ENCODE peak calls at places on chromosomes 12 and 14, in four cellular contexts. One of them, this sample, is unnamed.
A peak's percentile ranks its signal among the peaks of the same experiment; 100 is the strongest.

GRCh38 chr14:23365353-23366162 is 586 bp upstream of the EFS start:
- DNase-seq in AG09309: no peak
- DNase-seq in Peyer's patch: no peak
- DNase-seq in tibial artery: no peak
- DNase-seq in this sample: no peak

GRCh38 chr14:74324945-74325361 is 22.2 kb upstream of the ABCD4 start:
- DNase-seq in Peyer's patch: no peak
- DNase-seq in tibial artery: no peak
- DNase-seq in AG09309: no peak
- DNase-seq in this sample: no peak

GRCh38 chr12:13950502-13950901 is 30.9 kb downstream of the GRIN2B start:
- DNase-seq in tibial artery: no peak
- DNase-seq in AG09309: no peak
- DNase-seq in Peyer's patch: no peak
- DNase-seq in this sample: no peak

GRCh38 chr12:66963901-66964300 is 285.0 kb upstream of the GRIP1 start:
- DNase-seq in tibial artery: no peak
- DNase-seq in AG09309: no peak
- DNase-seq in Peyer's patch: no peak
- DNase-seq in this sample: no peak

GRCh38 chr14:99117671-99118045 is 154.3 kb downstream of the BCL11B start:
- DNase-seq in tibial artery: no peak
- DNase-seq in AG09309: no peak
- DNase-seq in Peyer's patch: no peak
- DNase-seq in this sample: no peak

GRCh38 chr12:54017845-54018607 is 9.2 kb downstream of the HOXC8 start:
- DNase-seq in Peyer's patch: peak; percentile 75
- DNase-seq in tibial artery: peak; percentile 92
- DNase-seq in AG09309: peak; percentile 68
- DNase-seq in this sample: no peak

GRCh38 chr14:35042632-35043031 is 3.4 kb upstream of the FAM177A1 start:
- DNase-seq in tibial artery: no peak
- DNase-seq in AG09309: no peak
- DNase-seq in Peyer's patch: no peak
- DNase-seq in this sample: no peak

GRCh38 chr14:67265131-67265530 is 23.9 kb downstream of the PALS1 start:
- DNase-seq in tibial artery: no peak
- DNase-seq in Peyer's patch: no peak
- DNase-seq in AG09309: no peak
- DNase-seq in this sample: no peak

GRCh38 chr12:89346741-89347324 is 5.5 kb downstream of the DUSP6 start:
- DNase-seq in Peyer's patch: no peak
- DNase-seq in AG09309: no peak
- DNase-seq in tibial artery: peak; percentile 44
- DNase-seq in this sample: no peak

GRCh38 chr14:22560638-22561365 is 28.2 kb downstream of the DAD1 start:
- DNase-seq in tibial artery: no peak
- DNase-seq in AG09309: no peak
- DNase-seq in Peyer's patch: no peak
- DNase-seq in this sample: no peak

GRCh38 chr14:100610511-100611217 is 23.4 kb upstream of the BEGAIN start:
- DNase-seq in tibial artery: no peak
- DNase-seq in AG09309: no peak
- DNase-seq in Peyer's patch: peak; percentile 48
- DNase-seq in this sample: no peak

GRCh38 chr14:99552572-99553216 is 51.3 kb downstream of the CCDC85C start:
- DNase-seq in tibial artery: no peak
- DNase-seq in AG09309: no peak
- DNase-seq in Peyer's patch: peak; percentile 95
- DNase-seq in this sample: no peak

GRCh38 chr12:118714500-118714899 is 266.8 kb upstream of the SRRM4 start:
- DNase-seq in tibial artery: no peak
- DNase-seq in AG09309: no peak
- DNase-seq in Peyer's patch: no peak
- DNase-seq in this sample: no peak

GRCh38 chr12:65824314-65824563 is at the start of gene HMGA2:
- DNase-seq in Peyer's patch: no peak
- DNase-seq in tibial artery: peak; percentile 27
- DNase-seq in AG09309: peak; percentile 50
- DNase-seq in this sample: peak; percentile 44

GRCh38 chr14:50853891-50854290 is 18.0 kb upstream of the ABHD12B start:
- DNase-seq in Peyer's patch: no peak
- DNase-seq in tibial artery: no peak
- DNase-seq in AG09309: no peak
- DNase-seq in this sample: no peak

GRCh38 chr12:55748230-55748993 is 5.5 kb downstream of the GDF11 start:
- DNase-seq in Peyer's patch: no peak
- DNase-seq in tibial artery: no peak
- DNase-seq in AG09309: no peak
- DNase-seq in this sample: no peak

GRCh38 chr12:71029302-71029701 is 108.8 kb upstream of the PTPRR start:
- DNase-seq in tibial artery: no peak
- DNase-seq in Peyer's patch: no peak
- DNase-seq in AG09309: no peak
- DNase-seq in this sample: no peak

GRCh38 chr14:62117718-62118164 is 355.5 kb downstream of the SNAPC1 start:
- DNase-seq in Peyer's patch: no peak
- DNase-seq in tibial artery: no peak
- DNase-seq in AG09309: no peak
- DNase-seq in this sample: no peak

GRCh38 chr12:75087656-75088055 is 122.0 kb downstream of the KCNC2 start:
- DNase-seq in AG09309: no peak
- DNase-seq in tibial artery: no peak
- DNase-seq in Peyer's patch: no peak
- DNase-seq in this sample: no peak

GRCh38 chr12:18696971-18697602 is 40.7 kb downstream of the PLCZ1 start:
- DNase-seq in Peyer's patch: no peak
- DNase-seq in tibial artery: no peak
- DNase-seq in AG09309: no peak
- DNase-seq in this sample: no peak

GRCh38 chr14:31297701-31298344 is 90.2 kb upstream of the HECTD1 start:
- DNase-seq in tibial artery: no peak
- DNase-seq in AG09309: no peak
- DNase-seq in Peyer's patch: no peak
- DNase-seq in this sample: no peak

GRCh38 chr12:108962256-108962655 is 58.6 kb downstream of the SVOP start:
- DNase-seq in tibial artery: no peak
- DNase-seq in Peyer's patch: no peak
- DNase-seq in AG09309: no peak
- DNase-seq in this sample: no peak

GRCh38 chr12:1993871-1994371 is 10.3 kb downstream of the DCP1B start:
- DNase-seq in AG09309: peak; percentile 78
- DNase-seq in tibial artery: no peak
- DNase-seq in Peyer's patch: no peak
- DNase-seq in this sample: no peak

GRCh38 chr14:21095430-21096205 is 2.8 kb downstream of the ZNF219 start:
- DNase-seq in AG09309: no peak
- DNase-seq in tibial artery: no peak
- DNase-seq in Peyer's patch: no peak
- DNase-seq in this sample: no peak

GRCh38 chr12:102833687-102834435 is 83.2 kb downstream of the PAH start:
- DNase-seq in tibial artery: no peak
- DNase-seq in AG09309: no peak
- DNase-seq in Peyer's patch: no peak
- DNase-seq in this sample: no peak

GRCh38 chr14:72610096-72610830 is 283.6 kb downstream of the DPF3 start:
- DNase-seq in tibial artery: no peak
- DNase-seq in AG09309: no peak
- DNase-seq in Peyer's patch: no peak
- DNase-seq in this sample: no peak

GRCh38 chr12:81354327-81354932 is 276.6 kb downstream of the ACSS3 start:
- DNase-seq in Peyer's patch: no peak
- DNase-seq in AG09309: no peak
- DNase-seq in tibial artery: no peak
- DNase-seq in this sample: no peak

GRCh38 chr12:127270193-127270592 is 996.8 kb upstream of the TMEM132C start:
- DNase-seq in AG09309: peak; percentile 89
- DNase-seq in tibial artery: no peak
- DNase-seq in Peyer's patch: no peak
- DNase-seq in this sample: peak; percentile 47

DNA sequence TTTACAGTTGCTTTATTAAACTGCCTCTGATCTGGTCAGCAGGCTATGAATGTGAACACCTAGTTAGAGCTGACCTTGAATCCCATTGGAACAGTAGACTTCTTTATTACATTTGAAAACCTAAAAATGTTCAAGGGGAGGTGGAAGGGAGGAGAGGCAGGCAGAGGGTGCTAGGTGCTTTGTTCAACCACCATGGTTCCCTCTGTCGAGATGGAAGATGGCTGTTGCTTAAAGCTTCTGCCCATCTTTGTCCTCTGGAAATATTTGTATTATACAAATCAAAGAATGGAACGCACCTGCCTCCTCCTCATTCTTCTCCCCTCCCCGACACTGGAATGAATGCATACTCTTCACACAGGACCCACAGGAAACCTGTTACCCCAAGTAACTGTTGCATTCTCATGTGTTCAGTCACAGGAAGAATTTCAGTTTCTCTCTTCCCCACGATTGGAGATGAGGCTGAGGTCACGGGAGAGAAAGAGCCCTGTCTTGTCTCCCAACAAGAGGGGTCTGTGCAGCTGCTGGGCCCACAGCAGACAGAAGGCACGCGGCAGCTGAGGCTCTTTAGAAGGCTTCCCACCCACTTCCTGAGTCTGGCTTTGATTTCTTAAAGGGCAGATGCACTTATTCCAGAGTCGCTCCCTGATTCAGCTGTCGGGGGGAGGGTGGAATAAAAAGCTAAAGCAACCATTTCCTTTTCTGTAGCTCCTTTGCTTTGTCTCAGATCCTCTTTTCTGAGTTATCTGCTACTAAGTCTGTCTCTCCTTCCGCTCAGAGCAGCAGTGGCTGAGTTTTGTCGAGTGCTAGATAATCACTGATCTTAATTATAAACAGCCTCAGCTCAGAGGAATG is 217.9 kb upstream of the BTG1 start:
- DNase-seq in Peyer's patch: no peak
- DNase-seq in AG09309: no peak
- DNase-seq in tibial artery: peak; percentile 45
- DNase-seq in this sample: no peak
- TF ChIP-seq CTCF in Peyer's patch: no peak
- TF ChIP-seq CTCF in AG09309: no peak
- TF ChIP-seq CTCF in tibial artery: no peak
- TF ChIP-seq CTCF in this sample: no peak

GRCh38 chr12:112012775-112013600 is at the start of the genes ERP29 and TMEM116:
- DNase-seq in Peyer's patch: peak; percentile 100
- DNase-seq in tibial artery: peak; percentile 100
- DNase-seq in AG09309: peak; percentile 92
- DNase-seq in this sample: peak; percentile 97

GRCh38 chr12:112010415-112011344 is 2.3 kb downstream of the TMEM116 start:
- DNase-seq in AG09309: no peak
- DNase-seq in tibial artery: no peak
- DNase-seq in Peyer's patch: no peak
- DNase-seq in this sample: no peak

GRCh38 chr12:112011685-112012084 is 1.3 kb downstream of the TMEM116 start:
- DNase-seq in Peyer's patch: no peak
- DNase-seq in tibial artery: no peak
- DNase-seq in AG09309: no peak
- DNase-seq in this sample: no peak

GRCh38 chr12:112015938-112016337 is 2.7 kb downstream of the ERP29 start:
- DNase-seq in AG09309: no peak
- DNase-seq in tibial artery: no peak
- DNase-seq in Peyer's patch: no peak
- DNase-seq in this sample: no peak

DNA sequence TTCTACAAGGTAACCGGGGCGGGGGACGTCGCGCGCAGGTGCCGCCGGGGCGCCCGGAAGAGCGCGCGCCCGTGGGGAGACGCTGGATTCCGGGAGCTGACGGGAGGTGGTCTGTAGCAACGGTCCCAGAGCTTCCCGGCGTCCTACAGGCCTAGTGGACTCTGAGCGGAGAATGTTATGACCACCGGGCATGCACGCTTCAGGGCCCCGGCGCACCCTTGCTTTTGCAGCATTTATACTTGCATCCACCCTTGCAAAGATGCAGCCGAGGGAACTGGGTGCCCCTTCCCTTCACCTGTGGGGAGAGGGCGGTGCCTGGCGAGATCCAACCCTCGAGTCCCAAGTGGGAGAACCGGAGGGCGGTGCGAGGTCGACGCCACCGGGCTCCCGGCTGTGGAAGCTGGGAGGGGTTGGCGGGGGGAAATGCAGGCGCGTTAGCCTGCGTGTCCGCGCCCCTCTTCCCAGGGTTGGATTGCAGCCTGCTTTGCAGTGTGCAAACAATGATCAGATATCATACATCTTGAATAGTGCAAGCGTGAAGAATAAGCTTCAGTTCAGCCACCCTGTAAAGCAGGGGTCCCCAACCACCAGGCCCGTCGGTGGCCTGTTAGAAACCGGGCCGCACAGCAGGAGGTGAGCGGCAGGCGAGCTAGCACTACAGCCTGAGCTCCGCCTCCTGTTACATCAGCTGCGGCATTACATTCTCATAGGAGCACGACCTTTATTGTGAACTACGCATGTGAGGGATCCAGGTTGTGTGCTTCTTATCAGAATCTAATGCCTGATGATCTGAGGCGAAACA is 576 bp downstream of the ERP29 start:
- DNase-seq in AG09309: peak; percentile 39
- DNase-seq in tibial artery: peak; percentile 37
- DNase-seq in Peyer's patch: peak; percentile 79
- DNase-seq in this sample: no peak
- TF ChIP-seq CTCF in AG09309: no peak
- TF ChIP-seq CTCF in tibial artery: no peak
- TF ChIP-seq CTCF in Peyer's patch: no peak
- TF ChIP-seq CTCF in this sample: no peak

DNA sequence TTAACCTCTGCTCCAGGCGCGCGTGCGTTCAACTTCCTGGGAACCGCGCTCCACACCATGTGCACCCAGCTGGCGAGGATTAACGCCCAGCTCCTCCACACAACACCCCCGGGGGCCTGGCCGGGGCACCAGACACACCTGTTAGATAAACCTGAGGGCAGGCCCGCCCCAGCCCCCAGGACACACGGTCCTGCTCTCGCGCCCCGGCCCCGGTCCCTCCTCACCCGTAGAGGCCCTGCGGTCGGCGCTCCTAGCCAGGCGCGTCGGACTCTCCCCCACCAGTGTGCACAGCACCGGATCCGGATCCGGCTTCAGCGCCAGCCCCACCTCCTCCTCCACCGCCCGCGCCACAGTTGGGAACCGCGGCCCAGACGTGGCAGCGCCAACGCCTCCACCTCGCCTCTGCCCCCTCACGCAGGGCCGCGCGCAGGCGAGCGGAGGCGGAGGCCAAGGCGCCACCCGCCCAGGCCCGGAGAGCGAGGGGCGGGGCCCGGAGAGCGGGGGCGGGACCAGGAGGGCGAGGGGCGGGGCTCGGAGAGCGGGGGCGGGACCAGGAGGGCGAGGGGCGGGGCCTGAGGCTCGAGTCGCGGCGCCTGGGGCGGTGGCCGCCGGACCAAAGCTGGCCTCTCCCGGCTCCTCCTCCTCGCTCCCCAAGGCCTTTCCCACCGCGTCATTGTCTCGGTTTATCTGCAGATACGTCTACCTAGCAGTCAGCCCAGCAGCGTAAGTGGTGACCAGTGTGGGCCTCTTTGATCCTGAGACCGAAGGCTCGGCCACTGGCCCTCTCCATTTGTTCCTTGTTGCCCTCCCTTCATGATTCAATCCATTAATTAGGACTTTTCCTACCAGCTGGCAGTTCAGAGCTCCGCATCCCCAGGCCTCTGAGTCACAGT is at the start of gene GNPNAT1:
- DNase-seq in AG09309: peak; percentile 66
- DNase-seq in tibial artery: peak; percentile 78
- DNase-seq in Peyer's patch: peak; percentile 95
- DNase-seq in this sample: peak; percentile 78
- TF ChIP-seq CTCF in AG09309: no peak
- TF ChIP-seq CTCF in tibial artery: no peak
- TF ChIP-seq CTCF in Peyer's patch: no peak
- TF ChIP-seq CTCF in this sample: no peak

GRCh38 chr14:57712101-57712500 is 153.8 kb downstream of the SLC35F4 start:
- DNase-seq in tibial artery: no peak
- DNase-seq in AG09309: no peak
- DNase-seq in Peyer's patch: no peak
- DNase-seq in this sample: no peak
- TF ChIP-seq CTCF in tibial artery: no peak
- TF ChIP-seq CTCF in AG09309: no peak
- TF ChIP-seq CTCF in Peyer's patch: no peak
- TF ChIP-seq CTCF in this sample: no peak